ENCODE peak calls at places on chromosomes 5 and 9, in five cellular contexts. U is Peyer's patch, E is fibroblast of the aortic adventitia, J is endothelial cell, G is astrocyte of the spinal cord. Q is an unnamed sample.

GRCh38 chr5:15286659-15287058 is 213.3 kb upstream of the FBXL7 start:
- DNase-seq in U (no peak), E (peak), J (no peak), G (no peak), Q (no peak)

GRCh38 chr5:143986567-143987242 is 174.7 kb downstream of the HMHB1 start:
- DNase-seq in U (no peak), E (peak), J (no peak), G (peak), Q (no peak)

GRCh38 chr5:177591690-177592009 is 353 bp upstream of the TMED9 start:
- DNase-seq in U (no peak), E (no peak), J (no peak), G (no peak), Q (no peak)

GRCh38 chr5:61673007-61673735 is 341.1 kb downstream of the ZSWIM6 start:
- DNase-seq in U (peak), E (peak), J (no peak), G (peak), Q (no peak)

GRCh38 chr5:90446961-90447360 is 27.6 kb downstream of the MBLAC2 start:
- DNase-seq in U (no peak), E (peak), J (no peak), G (peak), Q (no peak)

GRCh38 chr9:80937646-80938045 is 751.7 kb downstream of the TLE1 start:
- DNase-seq in U (no peak), E (no peak), J (no peak), G (no peak), Q (no peak)

GRCh38 chr9:5563417-5563815 is 53.1 kb downstream of the PDCD1LG2 start:
- DNase-seq in U (no peak), E (no peak), J (no peak), G (no peak), Q (no peak)

GRCh38 chr9:5552301-5552700 is 42.0 kb downstream of the PDCD1LG2 start:
- DNase-seq in U (no peak), E (no peak), J (no peak), G (peak), Q (no peak)

GRCh38 chr9:105191508-105192118 is 52.8 kb upstream of the SLC44A1 start:
- DNase-seq in U (no peak), E (peak), J (no peak), G (peak), Q (no peak)

GRCh38 chr9:126117631-126118030 is 209.0 kb upstream of the MVB12B start:
- DNase-seq in U (no peak), E (no peak), J (no peak), G (no peak), Q (peak)

GRCh38 chr5:98989723-98990122 is 60.9 kb upstream of the CHD1 start:
- DNase-seq in U (no peak), E (no peak), J (no peak), G (no peak), Q (no peak)

GRCh38 chr5:59685806-59686205 is 207.7 kb downstream of the PDE4D start:
- DNase-seq in U (no peak), E (no peak), J (no peak), G (peak), Q (no peak)

GRCh38 chr9:101504188-101504587 is 29.5 kb upstream of the RNF20 start:
- DNase-seq in U (no peak), E (no peak), J (no peak), G (no peak), Q (no peak)

GRCh38 chr5:2096827-2097226 is 214.1 kb upstream of the IRX4 start:
- DNase-seq in U (no peak), E (no peak), J (no peak), G (no peak), Q (no peak)

GRCh38 chr9:86098793-86099694 is at the start of gene GOLM1:
- DNase-seq in U (peak), E (peak), J (peak), G (peak), Q (peak)

GRCh38 chr5:176458904-176459561 is 10.8 kb downstream of the FAF2 start:
- DNase-seq in U (no peak), E (peak), J (no peak), G (no peak), Q (no peak)

GRCh38 chr5:59617186-59617771 is 276.2 kb downstream of the PDE4D start:
- DNase-seq in U (no peak), E (no peak), J (no peak), G (no peak), Q (no peak)

GRCh38 chr9:122904466-122904822 is 715 bp downstream of the RC3H2 start:
- DNase-seq in U (no peak), E (peak), J (peak), G (peak), Q (no peak)

GRCh38 chr5:135033866-135034185 is 202 bp downstream of the PITX1 start:
- DNase-seq in U (no peak), E (no peak), J (no peak), G (no peak), Q (no peak)

GRCh38 chr5:151002681-151003502 is 17.5 kb upstream of the GPX3 start:
- DNase-seq in U (no peak), E (no peak), J (no peak), G (no peak), Q (no peak)

GRCh38 chr9:19201899-19202891 is 28.3 kb upstream of the DENND4C start:
- DNase-seq in U (peak), E (peak), J (no peak), G (no peak), Q (no peak)

GRCh38 chr5:81315336-81315735 is 13.9 kb downstream of the ZCCHC9 start:
- DNase-seq in U (no peak), E (peak), J (no peak), G (peak), Q (no peak)

GRCh38 chr5:103177543-103177942 is 57.4 kb downstream of the PPIP5K2 start:
- DNase-seq in U (no peak), E (no peak), J (no peak), G (no peak), Q (no peak)

GRCh38 chr5:95878417-95879323 is 56.1 kb upstream of the GLRX start:
- DNase-seq in U (no peak), E (no peak), J (no peak), G (no peak), Q (no peak)

GRCh38 chr5:75886706-75887105 is 169.5 kb upstream of the POC5 start:
- DNase-seq in U (no peak), E (peak), J (no peak), G (peak), Q (no peak)

GRCh38 chr9:132163457-132163875 is 1.6 kb downstream of the NTNG2 start:
- DNase-seq in U (no peak), E (no peak), J (no peak), G (no peak), Q (no peak)

GRCh38 chr9:94443039-94443722 is 111.7 kb upstream of the PCAT7 start:
- DNase-seq in U (no peak), E (no peak), J (no peak), G (no peak), Q (no peak)

GRCh38 chr5:173010021-173010420 is 26.4 kb downstream of the ATP6V0E1 start:
- DNase-seq in U (no peak), E (peak), J (no peak), G (no peak), Q (no peak)

GRCh38 chr9:99172129-99173091 is 49.3 kb downstream of the ALG2 start:
- DNase-seq in U (no peak), E (no peak), J (no peak), G (no peak), Q (no peak)

DNA sequence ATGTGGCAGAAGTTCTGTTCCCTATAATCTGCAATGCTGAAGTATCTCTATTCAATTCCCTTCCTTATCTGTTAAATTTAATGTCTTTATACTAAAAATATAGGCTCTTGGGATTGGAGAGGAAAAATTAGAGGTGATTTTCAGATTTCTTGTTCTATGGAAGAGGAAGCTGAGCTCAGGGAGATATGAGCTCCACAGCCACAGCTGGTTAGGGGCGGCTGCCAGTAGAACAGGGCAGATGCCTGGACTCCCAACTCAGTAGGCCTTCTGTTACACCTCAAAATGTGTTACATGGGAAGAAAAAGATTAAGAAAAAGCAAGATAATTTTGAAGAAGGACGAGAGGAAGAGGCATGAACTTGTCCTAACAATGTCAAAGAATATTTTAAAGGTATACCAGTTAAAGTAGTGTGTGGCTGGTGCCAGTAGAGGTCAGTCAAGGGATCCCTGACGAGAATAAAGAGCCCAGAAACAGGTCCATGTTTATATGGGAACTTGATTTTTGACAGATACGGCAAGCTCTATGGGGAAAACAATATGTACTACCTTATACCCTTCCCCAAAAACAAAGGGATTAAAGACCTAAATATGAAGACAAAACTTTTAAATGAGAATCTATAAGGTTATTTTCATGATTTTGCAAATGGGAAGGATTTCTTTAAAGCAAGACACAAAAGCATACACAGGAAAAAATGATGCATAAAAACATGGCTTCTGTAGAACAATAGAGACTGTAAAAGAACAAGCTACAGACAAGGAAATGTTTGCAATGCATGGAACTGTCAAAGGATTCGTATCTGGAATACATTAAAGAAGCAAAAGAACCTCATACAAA is 28.7 kb downstream of the DNAJC21 start:
- DNase-seq in U (no peak), E (peak), J (peak), G (peak), Q (no peak)
- TF ChIP-seq CTCF in U (peak), E (peak), J (peak), G (peak), Q (peak)

DNA sequence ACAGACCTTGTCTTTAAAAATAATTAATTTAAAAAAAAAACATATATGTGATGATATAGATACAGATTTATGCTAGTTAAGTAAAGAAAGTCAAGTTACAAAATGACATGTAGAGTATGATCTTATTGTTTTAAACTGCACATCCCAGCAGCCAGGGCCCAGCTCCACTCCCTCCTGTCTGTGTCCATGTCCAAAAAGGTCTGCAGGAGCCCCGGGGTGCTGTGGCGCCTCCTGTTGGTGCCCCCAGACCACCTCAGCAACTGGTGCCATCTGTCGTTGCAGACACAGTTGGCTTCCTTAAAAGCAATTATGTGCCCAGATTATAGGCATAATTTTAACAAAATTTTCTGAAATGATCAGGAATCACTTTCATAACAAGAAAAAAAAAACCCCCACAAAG is 33.3 kb downstream of the IPPK start:
- DNase-seq in U (no peak), E (no peak), J (no peak), G (no peak), Q (peak)
- TF ChIP-seq CTCF in U (no peak), E (no peak), J (no peak), G (peak), Q (no peak)

GRCh38 chr9:35522725-35523124 is 32.8 kb downstream of the RUSC2 start:
- DNase-seq in U (no peak), E (no peak), J (no peak), G (no peak), Q (no peak)

GRCh38 chr9:35520404-35520790 is 30.5 kb downstream of the RUSC2 start:
- DNase-seq in U (no peak), E (no peak), J (no peak), G (no peak), Q (no peak)

GRCh38 chr9:35521708-35522107 is 31.8 kb downstream of the RUSC2 start:
- DNase-seq in U (no peak), E (peak), J (no peak), G (peak), Q (no peak)

GRCh38 chr9:35519697-35520403 is 29.9 kb downstream of the RUSC2 start:
- DNase-seq in U (no peak), E (no peak), J (no peak), G (no peak), Q (no peak)

GRCh38 chr9:35522189-35522588 is 32.3 kb downstream of the RUSC2 start:
- DNase-seq in U (no peak), E (no peak), J (no peak), G (no peak), Q (no peak)
- TF ChIP-seq CTCF in U (no peak), E (peak), J (no peak), G (peak), Q (peak)

GRCh38 chr9:97928968-97929604 is 6.8 kb upstream of the TRMO start:
- DNase-seq in U (no peak), E (no peak), J (no peak), G (no peak), Q (no peak)
- TF ChIP-seq CTCF in U (no peak), E (no peak), J (no peak), G (no peak), Q (no peak)

GRCh38 chr9:109198736-109199384 is 31.8 kb upstream of the FRRS1L start:
- DNase-seq in U (no peak), E (no peak), J (no peak), G (no peak), Q (no peak)
- TF ChIP-seq CTCF in U (peak), E (no peak), J (no peak), G (no peak), Q (no peak)

GRCh38 chr5:6633469-6634326 is 458 bp downstream of the SRD5A1 start:
- DNase-seq in U (peak), E (peak), J (peak), G (no peak), Q (peak)

GRCh38 chr5:6632931-6633468 is at the start of the genes NSUN2 and SRD5A1:
- DNase-seq in U (peak), E (peak), J (peak), G (peak), Q (peak)

GRCh38 chr5:6634327-6634713 is 1.1 kb downstream of the SRD5A1 start:
- DNase-seq in U (no peak), E (peak), J (no peak), G (peak), Q (no peak)

GRCh38 chr5:6631441-6631840 is 1.4 kb downstream of the NSUN2 start:
- DNase-seq in U (no peak), E (no peak), J (no peak), G (no peak), Q (no peak)

GRCh38 chr5:6632324-6632930 is 417 bp downstream of the NSUN2 start:
- DNase-seq in U (no peak), E (peak), J (no peak), G (peak), Q (no peak)
- TF ChIP-seq CTCF in U (no peak), E (peak), J (no peak), G (no peak), Q (peak)

Q was measured in osteocyte.